ENCODE peak calls at places on chromosomes 1 and 21, in five cellular contexts. One of them, this sample, is unnamed.

GRCh38 chr1:234570336-234570735 is 39.6 kb downstream of the IRF2BP2 start:
- DNase-seq in AG08396: no peak
- DNase-seq in C1 segment of cervical spinal cord: no peak
- DNase-seq in Right ventricle myocardium inferior: no peak
- DNase-seq in RWPE1: no peak
- DNase-seq in this sample: no peak

GRCh38 chr1:192575499-192576189 is at the start of gene RGS1:
- DNase-seq in AG08396: no peak
- DNase-seq in Right ventricle myocardium inferior: no peak
- DNase-seq in RWPE1: no peak
- DNase-seq in C1 segment of cervical spinal cord: no peak
- DNase-seq in this sample: no peak

GRCh38 chr1:45542591-45542990 is 8.0 kb upstream of the AKR1A1 start:
- DNase-seq in Right ventricle myocardium inferior: no peak
- DNase-seq in RWPE1: no peak
- DNase-seq in C1 segment of cervical spinal cord: no peak
- DNase-seq in AG08396: no peak
- DNase-seq in this sample: no peak

GRCh38 chr1:57616906-57617305 is 193.0 kb upstream of the DAB1 start:
- DNase-seq in RWPE1: no peak
- DNase-seq in AG08396: no peak
- DNase-seq in C1 segment of cervical spinal cord: no peak
- DNase-seq in Right ventricle myocardium inferior: no peak
- DNase-seq in this sample: no peak

GRCh38 chr1:84103197-84103992 is 40.7 kb upstream of the PRKACB start:
- DNase-seq in Right ventricle myocardium inferior: no peak
- DNase-seq in C1 segment of cervical spinal cord: no peak
- DNase-seq in RWPE1: peak
- DNase-seq in AG08396: peak
- DNase-seq in this sample: no peak

GRCh38 chr21:41425954-41426655 is at the start of gene MX1:
- DNase-seq in AG08396: peak
- DNase-seq in Right ventricle myocardium inferior: peak
- DNase-seq in RWPE1: peak
- DNase-seq in C1 segment of cervical spinal cord: no peak
- DNase-seq in this sample: peak

GRCh38 chr1:223285452-223285851 is 78.5 kb downstream of the SUSD4 start:
- DNase-seq in RWPE1: no peak
- DNase-seq in Right ventricle myocardium inferior: no peak
- DNase-seq in AG08396: no peak
- DNase-seq in C1 segment of cervical spinal cord: no peak
- DNase-seq in this sample: no peak

GRCh38 chr1:11441211-11441952 is 37.6 kb upstream of the DISP3 start:
- DNase-seq in C1 segment of cervical spinal cord: no peak
- DNase-seq in RWPE1: no peak
- DNase-seq in AG08396: no peak
- DNase-seq in Right ventricle myocardium inferior: no peak
- DNase-seq in this sample: no peak

GRCh38 chr1:210301254-210301955 is 27.3 kb upstream of the HHAT start:
- DNase-seq in AG08396: peak
- DNase-seq in Right ventricle myocardium inferior: no peak
- DNase-seq in C1 segment of cervical spinal cord: no peak
- DNase-seq in RWPE1: no peak
- DNase-seq in this sample: no peak

GRCh38 chr1:189851806-189852367 is 625.8 kb downstream of the BRINP3 start:
- DNase-seq in AG08396: no peak
- DNase-seq in RWPE1: no peak
- DNase-seq in Right ventricle myocardium inferior: no peak
- DNase-seq in C1 segment of cervical spinal cord: no peak
- DNase-seq in this sample: no peak

GRCh38 chr1:40661678-40662077 is 3.8 kb downstream of the RIMS3 start:
- DNase-seq in AG08396: no peak
- DNase-seq in Right ventricle myocardium inferior: no peak
- DNase-seq in RWPE1: no peak
- DNase-seq in C1 segment of cervical spinal cord: no peak
- DNase-seq in this sample: no peak

GRCh38 chr1:173405758-173406344 is 71.3 kb upstream of the PRDX6 start:
- DNase-seq in RWPE1: peak
- DNase-seq in C1 segment of cervical spinal cord: no peak
- DNase-seq in AG08396: peak
- DNase-seq in Right ventricle myocardium inferior: no peak
- DNase-seq in this sample: no peak

GRCh38 chr1:57310992-57311790 is 112.7 kb downstream of the DAB1 start:
- DNase-seq in AG08396: no peak
- DNase-seq in Right ventricle myocardium inferior: no peak
- DNase-seq in C1 segment of cervical spinal cord: no peak
- DNase-seq in RWPE1: no peak
- DNase-seq in this sample: no peak

GRCh38 chr1:200062143-200062542 is 34.6 kb downstream of the NR5A2 start:
- DNase-seq in AG08396: no peak
- DNase-seq in C1 segment of cervical spinal cord: no peak
- DNase-seq in RWPE1: no peak
- DNase-seq in Right ventricle myocardium inferior: no peak
- DNase-seq in this sample: no peak

GRCh38 chr1:55869050-55869449 is 653.9 kb upstream of the USP24 start:
- DNase-seq in Right ventricle myocardium inferior: peak
- DNase-seq in C1 segment of cervical spinal cord: no peak
- DNase-seq in RWPE1: no peak
- DNase-seq in AG08396: peak
- DNase-seq in this sample: peak

GRCh38 chr1:40847023-40847740 is 15.0 kb downstream of the CITED4 start:
- DNase-seq in AG08396: no peak
- DNase-seq in C1 segment of cervical spinal cord: no peak
- DNase-seq in Right ventricle myocardium inferior: no peak
- DNase-seq in RWPE1: no peak
- DNase-seq in this sample: no peak